ENCODE peak calls at places on chromosomes 12 and 14, in four cellular contexts. B, I, T and J are unnamed samples.

GRCh38 chr12:67764946-67765619 is 116.5 kb downstream of the DYRK2 start:
- DNase-seq in B (peak; percentile 74), T (no peak), I (no peak), J (no peak)

GRCh38 chr14:104976198-104977007 is 1.8 kb downstream of the AHNAK2 start:
- DNase-seq in B (peak; percentile 79), I (no peak), T (peak; percentile 80), J (peak; percentile 90)

GRCh38 chr12:89709994-89710872 is 1.6 kb upstream of the ATP2B1 start:
- DNase-seq in I (peak; percentile 7), T (peak; percentile 39), B (peak; percentile 53), J (peak; percentile 65)

GRCh38 chr14:93083898-93084297 is 31.8 kb downstream of the ITPK1 start:
- DNase-seq in I (no peak), T (no peak), B (no peak), J (no peak)

GRCh38 chr12:77894548-77894947 is 63.9 kb downstream of the NAV3 start:
- DNase-seq in B (no peak), T (no peak), I (no peak), J (no peak)

GRCh38 chr14:98906123-98906995 is 365.6 kb downstream of the BCL11B start:
- DNase-seq in T (no peak), B (no peak), I (no peak), J (no peak)

GRCh38 chr14:58646479-58646878 is 8.7 kb downstream of the DACT1 start:
- DNase-seq in I (no peak), T (no peak), B (no peak), J (no peak)

GRCh38 chr12:81206425-81206824 is 128.5 kb downstream of the ACSS3 start:
- DNase-seq in I (no peak), T (no peak), B (no peak), J (no peak)

GRCh38 chr14:50512463-50512862 is 19.9 kb downstream of the MAP4K5 start:
- DNase-seq in B (no peak), I (no peak), T (no peak), J (no peak)

GRCh38 chr14:74605531-74606223 is 6.4 kb downstream of the LTBP2 start:
- DNase-seq in T (no peak), B (no peak), I (no peak), J (no peak)
- H3K4me3 ChIP-seq in T (no peak overlapping the region), B (no peak overlapping the region), I (peak overlapping the region; percentile 18), J (no peak overlapping the region)

GRCh38 chr12:116141110-116141832 is 136.2 kb downstream of the MED13L start:
- DNase-seq in B (no peak), I (no peak), T (no peak), J (no peak)
- H3K4me1 ChIP-seq in B (peaks cover 25% of the 10 kb centered on the region), I (peaks cover 63% of the 10 kb centered on the region), T (peaks cover 46% of the 10 kb centered on the region), J (peaks cover 15% of the 10 kb centered on the region)

DNA sequence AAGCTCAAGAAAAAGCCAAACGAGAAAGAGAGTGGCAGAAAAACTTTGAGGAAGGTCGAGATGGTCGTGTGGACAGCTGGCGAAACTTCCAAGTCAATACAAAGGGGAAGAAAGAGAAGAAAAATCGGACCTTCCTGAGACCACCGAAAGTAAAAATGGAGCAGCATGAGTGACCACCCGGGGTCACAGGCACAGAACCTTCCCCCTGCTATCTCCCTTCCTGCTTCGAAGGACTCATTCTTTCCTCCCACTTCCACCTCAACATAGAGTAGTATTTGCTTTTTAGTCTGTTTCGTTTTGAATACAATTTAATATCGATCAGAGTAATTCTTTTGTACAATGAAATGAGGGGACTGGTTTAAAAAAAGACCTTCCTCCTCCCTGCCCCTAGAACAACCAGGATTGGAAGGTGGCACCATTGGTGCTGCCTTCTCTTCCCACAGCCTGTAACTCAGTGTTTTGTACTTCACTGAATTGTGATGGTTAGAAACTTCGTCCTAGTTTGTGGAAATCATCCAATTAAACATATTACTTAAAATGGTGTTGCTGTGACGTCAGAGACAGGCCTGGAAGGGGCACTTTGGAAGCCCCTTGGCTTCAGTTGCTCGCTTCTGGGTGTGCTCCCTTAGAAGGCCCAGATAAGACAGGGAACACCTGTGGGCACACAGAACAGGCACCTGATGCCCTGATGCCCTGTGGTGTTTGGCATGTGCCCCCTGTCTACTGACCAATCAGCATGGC is 26.1 kb upstream of the NFKBIA start:
- DNase-seq in I (no peak), B (no peak), T (no peak), J (no peak)
- H3K4me3 ChIP-seq in I (no peak overlapping the region), B (no peak overlapping the region), T (no peak overlapping the region), J (no peak overlapping the region)

GRCh38 chr14:65104791-65105190 is 2.5 kb upstream of the MAX start:
- DNase-seq in I (no peak), T (no peak), B (no peak), J (peak; percentile 43)

GRCh38 chr14:65103150-65103760 is 938 bp upstream of the MAX start:
- DNase-seq in T (no peak), B (no peak), I (no peak), J (no peak)

GRCh38 chr14:65100905-65101541 is 1.3 kb downstream of the MAX start:
- DNase-seq in T (no peak), I (no peak), B (no peak), J (no peak)

GRCh38 chr14:65101631-65102440 is 481 bp downstream of the MAX start:
- DNase-seq in B (peak; percentile 18), T (peak; percentile 40), I (no peak), J (peak; percentile 80)

DNA sequence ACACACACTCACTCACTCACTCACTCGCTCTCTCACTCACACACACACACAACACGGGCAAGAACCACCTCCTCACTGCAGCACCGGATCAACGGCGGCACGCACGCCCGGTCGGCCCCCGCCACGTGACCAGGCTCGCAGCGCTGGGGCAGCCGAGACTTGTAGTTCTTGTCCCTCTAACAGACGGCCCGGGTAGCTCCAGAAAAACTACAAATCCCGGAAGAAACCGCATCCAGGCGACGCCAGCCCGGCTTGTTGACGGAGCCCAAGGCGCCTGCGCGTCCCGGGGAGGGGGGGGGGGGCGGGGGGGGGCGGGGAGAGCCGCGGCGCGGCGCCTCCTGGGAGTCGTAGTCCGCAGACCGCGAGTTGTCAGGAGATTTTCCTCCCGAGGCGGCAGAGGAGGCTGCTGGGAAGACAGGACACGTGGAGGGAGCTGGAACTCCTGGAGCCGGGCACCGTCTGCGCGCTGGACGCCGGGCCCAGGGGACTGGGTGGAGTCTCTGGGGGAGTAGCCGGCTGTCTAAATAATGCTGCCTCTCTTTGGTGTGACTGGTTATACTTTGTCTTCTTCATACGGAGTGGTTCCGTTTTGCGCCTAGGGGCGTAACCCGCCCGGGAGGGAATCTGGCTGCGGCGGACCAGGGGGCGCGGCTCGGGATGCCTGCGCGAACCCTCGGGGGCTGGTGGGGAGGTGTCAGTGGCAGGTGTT is at the start of gene MAX:
- DNase-seq in T (peak; percentile 100), I (peak; percentile 95), B (peak; percentile 98), J (peak; percentile 98)
- H3K4me1 ChIP-seq in T (peaks cover 41% of the 10 kb centered on the region), I (peaks cover 29% of the 10 kb centered on the region), B (no peaks in the 10 kb centered on the region), J (peaks cover 11% of the 10 kb centered on the region)

GRCh38 chr12:124618291-124618902 is 51.0 kb upstream of the NCOR2 start:
- DNase-seq in I (no peak), T (no peak), B (no peak), J (no peak)

GRCh38 chr12:124622764-124623163 is 55.4 kb upstream of the NCOR2 start:
- DNase-seq in B (no peak), I (no peak), T (no peak), J (no peak)

GRCh38 chr12:124621296-124621660 is 53.9 kb upstream of the NCOR2 start:
- DNase-seq in B (peak; percentile 55), T (no peak), I (peak; percentile 48), J (no peak)

GRCh38 chr12:124622326-124622725 is 54.9 kb upstream of the NCOR2 start:
- DNase-seq in I (no peak), T (no peak), B (no peak), J (no peak)

GRCh38 chr12:124620606-124621295 is 53.3 kb upstream of the NCOR2 start:
- DNase-seq in I (no peak), T (no peak), B (no peak), J (no peak)
- H3K4me3 ChIP-seq in I (peak overlapping the region; percentile 45), T (no peak overlapping the region), B (no peak overlapping the region), J (no peak overlapping the region)